ENCODE peak calls at places on chromosomes 4 and X, in five cellular contexts. B is ecto neural progenitor cell; Y is T-helper 17 cell; G is choroid plexus epithelial cell; A is stimulated activated naive CD8-positive, alpha-beta T cell treated with anti-CD3 and anti-CD28 coated beads, Interleukin-15, amount 100 ng/mL, for 72 hours. H is an unnamed sample.

GRCh38 chr4:38983756-38984647 is 48.2 kb downstream of the TMEM156 start:
- DNase-seq in B (no peak), Y (no peak), G (peak; percentile 42), A (no peak), H (peak; percentile 66)

GRCh38 chr4:102007959-102008425 is 217.5 kb downstream of the BANK1 start:
- DNase-seq in B (no peak), Y (no peak), G (no peak), A (no peak), H (peak; percentile 56)

GRCh38 chrX:10986616-10987015 is 124.5 kb upstream of the HCCS start:
- DNase-seq in B (no peak), Y (no peak), G (no peak), A (no peak), H (no peak)

GRCh38 chr4:25857403-25857802 is 5.4 kb downstream of the SEL1L3 start:
- DNase-seq in B (no peak), Y (no peak), G (peak; percentile 24), A (no peak), H (no peak)

GRCh38 chr4:8128096-8128856 is 30.3 kb downstream of the ABLIM2 start:
- DNase-seq in B (no peak), Y (no peak), G (peak; percentile 16), A (no peak), H (no peak)

GRCh38 chrX:16671005-16671404 is 21.0 kb downstream of the S100G start:
- DNase-seq in B (no peak), Y (no peak), G (peak; percentile 77), A (no peak), H (peak; percentile 55)

GRCh38 chrX:95995600-95995999 is 689.0 kb upstream of the DIAPH2 start:
- DNase-seq in B (no peak), Y (no peak), G (no peak), A (no peak), H (no peak)

GRCh38 chr4:179465131-179465797 is 2023.0 kb upstream of the AGA start:
- DNase-seq in B (no peak), Y (no peak), G (peak; percentile 1), A (no peak), H (no peak)

GRCh38 chrX:147957291-147957690 is 23.8 kb upstream of the FMR1NB start:
- DNase-seq in B (no peak), Y (no peak), G (no peak), A (no peak), H (no peak)

GRCh38 chr4:128471576-128471975 is 184.0 kb upstream of the PGRMC2 start:
- DNase-seq in B (no peak), Y (no peak), G (no peak), A (no peak), H (no peak)

GRCh38 chrX:119726900-119727555 is 31.4 kb upstream of the SOWAHD start:
- DNase-seq in B (no peak), Y (no peak), G (no peak), A (no peak), H (peak; percentile 34)

GRCh38 chrX:154373340-154374306 is 811 bp downstream of the FLNA start:
- DNase-seq in B (peak; percentile 77), Y (no peak), G (peak; percentile 61), A (no peak), H (peak; percentile 37)

GRCh38 chr4:119690871-119691270 is 62.3 kb upstream of the PDE5A start:
- DNase-seq in B (no peak), Y (no peak), G (no peak), A (no peak), H (peak; percentile 10)

GRCh38 chrX:20221902-20222301 is 44.8 kb downstream of the RPS6KA3 start:
- DNase-seq in B (no peak), Y (no peak), G (peak; percentile 34), A (no peak), H (no peak)

GRCh38 chr4:99507762-99508161 is 3.1 kb upstream of the C4orf17 start:
- DNase-seq in B (no peak), Y (no peak), G (peak; percentile 3), A (peak; percentile 39), H (no peak)

GRCh38 chr4:139279723-139280620 is at the start of gene MGARP:
- DNase-seq in B (peak; percentile 81), Y (peak; percentile 16), G (peak; percentile 28), A (peak; percentile 26), H (peak; percentile 42)

GRCh38 chr4:151822331-151822730 is 61.5 kb upstream of the GATB start:
- DNase-seq in B (no peak), Y (no peak), G (no peak), A (no peak), H (no peak)

GRCh38 chr4:80139668-80140067 is 57.6 kb upstream of the PRDM8 start:
- DNase-seq in B (no peak), Y (no peak), G (no peak), A (no peak), H (no peak)

GRCh38 chrX:144732588-144732987 is 514.7 kb upstream of the SPANXN1 start:
- DNase-seq in B (no peak), Y (no peak), G (no peak), A (no peak), H (no peak)

GRCh38 chrX:11557120-11557519 is 108.6 kb downstream of the ARHGAP6 start:
- DNase-seq in B (no peak), Y (no peak), G (peak; percentile 68), A (no peak), H (peak; percentile 59)

GRCh38 chr4:6338175-6338950 is 68.7 kb downstream of the WFS1 start:
- DNase-seq in B (no peak), Y (no peak), G (no peak), A (peak; percentile 45), H (no peak)

GRCh38 chrX:115449742-115450141 is 111.2 kb upstream of the PLS3 start:
- DNase-seq in B (no peak), Y (no peak), G (peak; percentile 84), A (no peak), H (peak; percentile 68)

GRCh38 chr4:137694138-137694537 is 161.8 kb upstream of the PCDH18 start:
- DNase-seq in B (no peak), Y (no peak), G (peak; percentile 61), A (no peak), H (no peak)

GRCh38 chr4:3316146-3316545 is 23.3 kb downstream of the RGS12 start:
- DNase-seq in B (no peak), Y (no peak), G (no peak), A (no peak), H (no peak)

GRCh38 chrX:43958529-43958928 is 14.7 kb downstream of the NDP start:
- DNase-seq in B (no peak), Y (no peak), G (peak; percentile 87), A (peak; percentile 8), H (peak; percentile 72)

GRCh38 chrX:136268051-136269048 is 17.1 kb upstream of the MAP7D3 start:
- DNase-seq in B (peak; percentile 46), Y (no peak), G (peak; percentile 60), A (peak; percentile 46), H (peak; percentile 12)

GRCh38 chr4:53233396-53233795 is 132.5 kb downstream of the SCFD2 start:
- DNase-seq in B (no peak), Y (no peak), G (peak; percentile 37), A (no peak), H (no peak)

GRCh38 chr4:155491336-155492131 is 114.8 kb upstream of the MAP9 start:
- DNase-seq in B (no peak), Y (no peak), G (peak; percentile 23), A (no peak), H (peak; percentile 30)

GRCh38 chr4:10011277-10011676 is 10.0 kb downstream of the SLC2A9 start:
- DNase-seq in B (no peak), Y (no peak), G (no peak), A (no peak), H (no peak)

GRCh38 chr4:67250497-67250896 is 294.8 kb downstream of the CENPC start:
- DNase-seq in B (no peak), Y (no peak), G (no peak), A (no peak), H (no peak)

GRCh38 chr4:1360423-1361283 is 13.6 kb downstream of the UVSSA start:
- DNase-seq in B (no peak), Y (no peak), G (peak; percentile 68), A (no peak), H (peak; percentile 45)

GRCh38 chr4:4217123-4217522 is 9.6 kb downstream of the OTOP1 start:
- DNase-seq in B (no peak), Y (no peak), G (peak; percentile 36), A (no peak), H (no peak)

GRCh38 chr4:108611360-108611759 is 9.0 kb upstream of the RPL34 start:
- DNase-seq in B (no peak), Y (no peak), G (peak; percentile 48), A (no peak), H (peak; percentile 58)

GRCh38 chrX:136259543-136259942 is 8.3 kb upstream of the MAP7D3 start:
- DNase-seq in B (no peak), Y (no peak), G (peak; percentile 78), A (peak; percentile 10), H (peak; percentile 51)

GRCh38 chr4:120683902-120684540 is 238.5 kb downstream of the PRDM5 start:
- DNase-seq in B (no peak), Y (no peak), G (no peak), A (no peak), H (peak; percentile 68)

GRCh38 chr4:101201421-101201820 is 145.9 kb downstream of the PPP3CA start:
- DNase-seq in B (no peak), Y (no peak), G (no peak), A (no peak), H (no peak)

GRCh38 chr4:7103031-7103598 is 35.3 kb upstream of the GRPEL1 start:
- DNase-seq in B (peak; percentile 91), Y (peak; percentile 78), G (peak; percentile 78), A (peak; percentile 83), H (peak; percentile 81)

GRCh38 chr4:76380561-76380960 is 40.4 kb downstream of the CCDC158 start:
- DNase-seq in B (no peak), Y (no peak), G (no peak), A (no peak), H (no peak)

GRCh38 chr4:54550415-54551171 is 107.2 kb upstream of the KIT start:
- DNase-seq in B (no peak), Y (no peak), G (peak; percentile 41), A (no peak), H (peak; percentile 20)

H was measured in amniotic epithelial cell.